ENCODE peak calls at places on chromosomes 12 and 14, in ten cellular contexts. Q is head of caudate nucleus; V is ascending aorta; Y is stimulated activated CD4-positive, alpha-beta T cell treated with anti-CD3 and anti-CD28 coated beads, Interleukin-4, amount 100 ng/mL, for 24 hours; H is caudate nucleus; I is NCI-H2081 treated with DMSO at 0.1 percent for 48 hours; G is fibroblast of pulmonary artery; M is GM12891; C is mesendoderm; E is AG09309. P is an unnamed sample.

GRCh38 chr14:70660967-70661871 is 19.5 kb downstream of the TTC9 start:
- DNase-seq in V (no peak), M (no peak), I (no peak), Q (no peak), Y (peak; percentile 45), G (no peak), H (no peak), C (no peak), E (no peak), P (no peak)

GRCh38 chr12:132248439-132249157 is 80.8 kb downstream of the GALNT9 start:
- DNase-seq in V (no peak), H (no peak), I (no peak), M (no peak), C (no peak), E (no peak), Y (no peak), G (peak; percentile 64), Q (no peak), P (no peak)

GRCh38 chr12:129826273-129826672 is 77.6 kb downstream of the TMEM132D start:
- DNase-seq in E (no peak), H (no peak), Q (peak; percentile 7), G (no peak), C (peak; percentile 22), M (no peak), I (no peak), Y (no peak), V (no peak), P (no peak)

GRCh38 chr14:60812987-60813386 is 78.4 kb downstream of the MNAT1 start:
- DNase-seq in E (no peak), I (no peak), V (no peak), M (no peak), H (no peak), C (no peak), G (no peak), Q (no peak), Y (no peak), P (no peak)

GRCh38 chr14:102590667-102591099 is 1.8 kb upstream of the RCOR1 start:
- DNase-seq in V (no peak), C (peak; percentile 82), Y (no peak), G (peak; percentile 61), M (no peak), I (no peak), Q (no peak), E (no peak), H (no peak), P (no peak)

GRCh38 chr12:110857528-110857927 is 10.7 kb downstream of the CCDC63 start:
- DNase-seq in G (no peak), E (no peak), Y (no peak), Q (no peak), V (no peak), H (no peak), M (no peak), C (no peak), I (no peak), P (no peak)

GRCh38 chr12:28027328-28027727 is 54.8 kb upstream of the PTHLH start:
- DNase-seq in V (no peak), E (peak; percentile 53), I (no peak), Q (no peak), H (no peak), C (no peak), Y (no peak), M (no peak), G (no peak), P (peak; percentile 66)

GRCh38 chr12:26870491-26871419 is 37.8 kb upstream of the ITPR2 start:
- DNase-seq in H (no peak), I (no peak), C (no peak), G (peak; percentile 91), Q (peak; percentile 18), Y (no peak), M (no peak), V (no peak), E (no peak), P (peak; percentile 61)

GRCh38 chr14:24312736-24313507 is 1.6 kb downstream of the LTB4R start:
- DNase-seq in Q (no peak), H (no peak), I (no peak), C (no peak), E (no peak), Y (no peak), G (peak; percentile 51), M (no peak), V (no peak), P (no peak)

GRCh38 chr12:57629897-57630471 is 3.0 kb downstream of the B4GALNT1 start:
- DNase-seq in C (no peak), M (peak; percentile 5), Q (no peak), G (no peak), I (no peak), H (peak; percentile 60), E (no peak), V (no peak), Y (no peak), P (no peak)

GRCh38 chr12:123057505-123058265 is 77.2 kb downstream of the ARL6IP4 start:
- DNase-seq in V (no peak), G (no peak), M (no peak), C (no peak), Y (no peak), H (no peak), Q (no peak), E (no peak), I (no peak), P (peak; percentile 87)

GRCh38 chr12:109902866-109903265 is 2.8 kb downstream of the TCHP start:
- DNase-seq in C (no peak), E (no peak), M (no peak), I (no peak), H (no peak), Q (no peak), G (no peak), Y (no peak), V (no peak), P (no peak)

GRCh38 chr12:508795-509194 is 49.1 kb downstream of the B4GALNT3 start:
- DNase-seq in G (no peak), V (no peak), M (no peak), Q (no peak), E (no peak), I (no peak), C (no peak), Y (no peak), H (no peak), P (peak; percentile 54)

GRCh38 chr12:83121886-83122622 is 435.3 kb downstream of the TMTC2 start:
- DNase-seq in Y (no peak), I (no peak), C (no peak), H (no peak), M (no peak), G (no peak), Q (no peak), V (no peak), E (no peak), P (no peak)

GRCh38 chr14:101289911-101290310 is 271.4 kb upstream of the DIO3 start:
- DNase-seq in M (no peak), I (no peak), Q (no peak), H (no peak), Y (no peak), G (no peak), E (no peak), C (no peak), V (no peak), P (no peak)

GRCh38 chr12:21831671-21832357 is 57.3 kb upstream of the KCNJ8 start:
- DNase-seq in I (no peak), V (no peak), H (no peak), Q (no peak), G (peak; percentile 29), C (no peak), M (no peak), E (no peak), Y (no peak), P (no peak)

GRCh38 chr12:76608070-76608469 is 48.5 kb upstream of the OSBPL8 start:
- DNase-seq in G (no peak), E (no peak), H (no peak), C (no peak), V (no peak), I (no peak), M (no peak), Y (no peak), Q (no peak), P (no peak)

GRCh38 chr14:81582420-81582819 is 48.8 kb upstream of the SEL1L start:
- DNase-seq in V (no peak), H (no peak), I (no peak), M (no peak), E (no peak), C (no peak), Y (no peak), G (no peak), Q (no peak), P (no peak)

GRCh38 chr14:37988472-37988871 is 219.2 kb upstream of the SSTR1 start:
- DNase-seq in V (no peak), H (no peak), Y (no peak), C (no peak), I (no peak), Q (no peak), E (no peak), M (no peak), G (no peak), P (no peak)

GRCh38 chr12:7695159-7695930 is at the start of gene GDF3:
- DNase-seq in M (no peak), C (peak; percentile 92), G (peak; percentile 11), E (no peak), I (no peak), V (no peak), H (no peak), Y (no peak), Q (no peak), P (no peak)

GRCh38 chr14:103520657-103521437 is 1.8 kb downstream of the CKB start:
- DNase-seq in E (no peak), C (peak; percentile 92), Y (peak; percentile 52), G (peak; percentile 52), M (peak; percentile 79), Q (peak; percentile 76), H (peak; percentile 83), V (peak; percentile 89), I (peak; percentile 72), P (peak; percentile 22)

GRCh38 chr12:92055877-92056276 is 89.8 kb downstream of the BTG1 start:
- DNase-seq in M (no peak), Y (peak; percentile 68), V (no peak), E (no peak), I (no peak), H (no peak), C (no peak), Q (no peak), G (no peak), P (no peak)

GRCh38 chr14:33842299-33842698 is 108.6 kb downstream of the EGLN3 start:
- DNase-seq in C (no peak), Q (no peak), V (no peak), M (no peak), G (no peak), I (no peak), Y (no peak), E (no peak), H (no peak), P (no peak)

GRCh38 chr14:97446087-97446486 is 648.9 kb downstream of the VRK1 start:
- DNase-seq in I (no peak), Q (no peak), E (no peak), G (no peak), V (no peak), H (no peak), Y (peak; percentile 22), M (no peak), C (peak; percentile 21), P (no peak)

GRCh38 chr12:125186471-125187147 is 121.4 kb downstream of the AACS start:
- DNase-seq in V (no peak), G (no peak), C (no peak), H (no peak), M (no peak), E (no peak), Q (no peak), I (no peak), Y (no peak), P (no peak)

GRCh38 chr14:56995010-56995409 is 184.7 kb upstream of the OTX2 start:
- DNase-seq in I (no peak), C (no peak), E (no peak), Y (no peak), Q (no peak), M (no peak), V (no peak), H (no peak), G (no peak), P (no peak)

GRCh38 chr12:83573676-83574075 is 887.0 kb downstream of the TMTC2 start:
- DNase-seq in M (no peak), C (peak; percentile 1), E (peak; percentile 4), Y (no peak), I (no peak), G (peak; percentile 1), V (no peak), Q (no peak), H (no peak), P (no peak)

GRCh38 chr12:114668151-114668891 is 15.7 kb downstream of the TBX3 start:
- DNase-seq in Y (no peak), C (peak; percentile 97), H (peak; percentile 35), I (no peak), V (peak; percentile 78), M (peak; percentile 61), E (no peak), Q (peak; percentile 52), G (peak; percentile 81), P (peak; percentile 84)